ENCODE peak calls at places on chromosomes 11 and 22, in ten cellular contexts. One of them, this sample, is unnamed.
A peak's percentile ranks its signal among the peaks of the same experiment; 100 is the strongest.

GRCh38 chr11:33533668-33534067 is 167.0 kb downstream of the C11orf91 start:
- DNase-seq in activated T-cell treated with anti-CD3 and anti-CD28 coated beads, Interleukin-2, amount 50 U/mL, for 24 hours: no peak
- DNase-seq in NCI-H1105 treated with DMSO at 0.1 percent for 48 hours: no peak
- DNase-seq in endothelial cell of umbilical vein: no peak
- DNase-seq in midbrain: no peak
- DNase-seq in DMS153: no peak
- DNase-seq in cardiac fibroblast: peak; percentile 65
- DNase-seq in DMS 273 treated with DMSO at 0.1 percent for 48 hours: no peak
- DNase-seq in NCI-H2171: no peak
- DNase-seq in stimulated activated CD4-positive, alpha-beta T cell treated with anti-CD3 and anti-CD28 coated beads, Interleukin-4, amount 100 ng/mL, for 24 hours: no peak
- DNase-seq in this sample: no peak

GRCh38 chr11:35237860-35238715 is 99.1 kb downstream of the CD44 start:
- DNase-seq in activated T-cell treated with anti-CD3 and anti-CD28 coated beads, Interleukin-2, amount 50 U/mL, for 24 hours: no peak
- DNase-seq in NCI-H1105 treated with DMSO at 0.1 percent for 48 hours: peak; percentile 76
- DNase-seq in endothelial cell of umbilical vein: peak; percentile 70
- DNase-seq in midbrain: peak; percentile 36
- DNase-seq in DMS153: peak; percentile 13
- DNase-seq in cardiac fibroblast: peak; percentile 40
- DNase-seq in DMS 273 treated with DMSO at 0.1 percent for 48 hours: peak; percentile 21
- DNase-seq in NCI-H2171: peak; percentile 66
- DNase-seq in stimulated activated CD4-positive, alpha-beta T cell treated with anti-CD3 and anti-CD28 coated beads, Interleukin-4, amount 100 ng/mL, for 24 hours: peak; percentile 62
- DNase-seq in this sample: peak; percentile 17

GRCh38 chr11:96340555-96340885 is 2.5 kb downstream of the MAML2 start:
- DNase-seq in activated T-cell treated with anti-CD3 and anti-CD28 coated beads, Interleukin-2, amount 50 U/mL, for 24 hours: no peak
- DNase-seq in NCI-H1105 treated with DMSO at 0.1 percent for 48 hours: no peak
- DNase-seq in endothelial cell of umbilical vein: no peak
- DNase-seq in midbrain: peak; percentile 34
- DNase-seq in DMS153: no peak
- DNase-seq in cardiac fibroblast: peak; percentile 63
- DNase-seq in DMS 273 treated with DMSO at 0.1 percent for 48 hours: no peak
- DNase-seq in NCI-H2171: no peak
- DNase-seq in stimulated activated CD4-positive, alpha-beta T cell treated with anti-CD3 and anti-CD28 coated beads, Interleukin-4, amount 100 ng/mL, for 24 hours: no peak
- DNase-seq in this sample: no peak

GRCh38 chr22:46319319-46319718 is 16.2 kb upstream of the TRMU start:
- DNase-seq in activated T-cell treated with anti-CD3 and anti-CD28 coated beads, Interleukin-2, amount 50 U/mL, for 24 hours: no peak
- DNase-seq in NCI-H1105 treated with DMSO at 0.1 percent for 48 hours: no peak
- DNase-seq in endothelial cell of umbilical vein: no peak
- DNase-seq in midbrain: no peak
- DNase-seq in DMS153: no peak
- DNase-seq in cardiac fibroblast: no peak
- DNase-seq in DMS 273 treated with DMSO at 0.1 percent for 48 hours: no peak
- DNase-seq in NCI-H2171: no peak
- DNase-seq in stimulated activated CD4-positive, alpha-beta T cell treated with anti-CD3 and anti-CD28 coated beads, Interleukin-4, amount 100 ng/mL, for 24 hours: no peak
- DNase-seq in this sample: no peak

GRCh38 chr11:95788921-95789505 is 569 bp downstream of the FAM76B start:
- DNase-seq in activated T-cell treated with anti-CD3 and anti-CD28 coated beads, Interleukin-2, amount 50 U/mL, for 24 hours: no peak
- DNase-seq in NCI-H1105 treated with DMSO at 0.1 percent for 48 hours: peak; percentile 24
- DNase-seq in endothelial cell of umbilical vein: peak; percentile 59
- DNase-seq in midbrain: no peak
- DNase-seq in DMS153: peak; percentile 26
- DNase-seq in cardiac fibroblast: peak; percentile 47
- DNase-seq in DMS 273 treated with DMSO at 0.1 percent for 48 hours: no peak
- DNase-seq in NCI-H2171: peak; percentile 6
- DNase-seq in stimulated activated CD4-positive, alpha-beta T cell treated with anti-CD3 and anti-CD28 coated beads, Interleukin-4, amount 100 ng/mL, for 24 hours: peak; percentile 39
- DNase-seq in this sample: no peak

GRCh38 chr11:130337281-130338089 is 22.8 kb upstream of the ZBTB44 start:
- DNase-seq in activated T-cell treated with anti-CD3 and anti-CD28 coated beads, Interleukin-2, amount 50 U/mL, for 24 hours: no peak
- DNase-seq in NCI-H1105 treated with DMSO at 0.1 percent for 48 hours: no peak
- DNase-seq in endothelial cell of umbilical vein: no peak
- DNase-seq in midbrain: no peak
- DNase-seq in DMS153: no peak
- DNase-seq in cardiac fibroblast: no peak
- DNase-seq in DMS 273 treated with DMSO at 0.1 percent for 48 hours: no peak
- DNase-seq in NCI-H2171: no peak
- DNase-seq in stimulated activated CD4-positive, alpha-beta T cell treated with anti-CD3 and anti-CD28 coated beads, Interleukin-4, amount 100 ng/mL, for 24 hours: no peak
- DNase-seq in this sample: no peak

GRCh38 chr11:114057605-114058004 is 1.9 kb upstream of the ZBTB16 start:
- DNase-seq in activated T-cell treated with anti-CD3 and anti-CD28 coated beads, Interleukin-2, amount 50 U/mL, for 24 hours: no peak
- DNase-seq in NCI-H1105 treated with DMSO at 0.1 percent for 48 hours: no peak
- DNase-seq in endothelial cell of umbilical vein: no peak
- DNase-seq in midbrain: no peak
- DNase-seq in DMS153: no peak
- DNase-seq in cardiac fibroblast: no peak
- DNase-seq in DMS 273 treated with DMSO at 0.1 percent for 48 hours: no peak
- DNase-seq in NCI-H2171: no peak
- DNase-seq in stimulated activated CD4-positive, alpha-beta T cell treated with anti-CD3 and anti-CD28 coated beads, Interleukin-4, amount 100 ng/mL, for 24 hours: no peak
- DNase-seq in this sample: no peak

GRCh38 chr22:40668611-40669390 is 10.5 kb upstream of the MCHR1 start:
- DNase-seq in activated T-cell treated with anti-CD3 and anti-CD28 coated beads, Interleukin-2, amount 50 U/mL, for 24 hours: no peak
- DNase-seq in NCI-H1105 treated with DMSO at 0.1 percent for 48 hours: no peak
- DNase-seq in endothelial cell of umbilical vein: peak; percentile 82
- DNase-seq in midbrain: no peak
- DNase-seq in DMS153: no peak
- DNase-seq in cardiac fibroblast: peak; percentile 95
- DNase-seq in DMS 273 treated with DMSO at 0.1 percent for 48 hours: no peak
- DNase-seq in NCI-H2171: no peak
- DNase-seq in stimulated activated CD4-positive, alpha-beta T cell treated with anti-CD3 and anti-CD28 coated beads, Interleukin-4, amount 100 ng/mL, for 24 hours: no peak
- DNase-seq in this sample: no peak

GRCh38 chr11:441418-442274 is at the start of gene ANO9:
- DNase-seq in activated T-cell treated with anti-CD3 and anti-CD28 coated beads, Interleukin-2, amount 50 U/mL, for 24 hours: peak; percentile 77
- DNase-seq in NCI-H1105 treated with DMSO at 0.1 percent for 48 hours: peak; percentile 48
- DNase-seq in endothelial cell of umbilical vein: no peak
- DNase-seq in midbrain: no peak
- DNase-seq in DMS153: peak; percentile 73
- DNase-seq in cardiac fibroblast: no peak
- DNase-seq in DMS 273 treated with DMSO at 0.1 percent for 48 hours: no peak
- DNase-seq in NCI-H2171: no peak
- DNase-seq in stimulated activated CD4-positive, alpha-beta T cell treated with anti-CD3 and anti-CD28 coated beads, Interleukin-4, amount 100 ng/mL, for 24 hours: peak; percentile 65
- DNase-seq in this sample: peak; percentile 96

GRCh38 chr11:21301981-21302380 is 632.6 kb downstream of the NELL1 start:
- DNase-seq in activated T-cell treated with anti-CD3 and anti-CD28 coated beads, Interleukin-2, amount 50 U/mL, for 24 hours: no peak
- DNase-seq in NCI-H1105 treated with DMSO at 0.1 percent for 48 hours: no peak
- DNase-seq in endothelial cell of umbilical vein: no peak
- DNase-seq in midbrain: no peak
- DNase-seq in DMS153: no peak
- DNase-seq in cardiac fibroblast: no peak
- DNase-seq in DMS 273 treated with DMSO at 0.1 percent for 48 hours: no peak
- DNase-seq in NCI-H2171: no peak
- DNase-seq in stimulated activated CD4-positive, alpha-beta T cell treated with anti-CD3 and anti-CD28 coated beads, Interleukin-4, amount 100 ng/mL, for 24 hours: no peak
- DNase-seq in this sample: no peak

GRCh38 chr11:57340228-57340627 is 2.1 kb downstream of the P2RX3 start:
- DNase-seq in activated T-cell treated with anti-CD3 and anti-CD28 coated beads, Interleukin-2, amount 50 U/mL, for 24 hours: no peak
- DNase-seq in NCI-H1105 treated with DMSO at 0.1 percent for 48 hours: no peak
- DNase-seq in endothelial cell of umbilical vein: peak; percentile 19
- DNase-seq in midbrain: no peak
- DNase-seq in DMS153: no peak
- DNase-seq in cardiac fibroblast: peak; percentile 39
- DNase-seq in DMS 273 treated with DMSO at 0.1 percent for 48 hours: no peak
- DNase-seq in NCI-H2171: no peak
- DNase-seq in stimulated activated CD4-positive, alpha-beta T cell treated with anti-CD3 and anti-CD28 coated beads, Interleukin-4, amount 100 ng/mL, for 24 hours: no peak
- DNase-seq in this sample: no peak

GRCh38 chr11:129215506-129216245 is 23.6 kb upstream of the ARHGAP32 start:
- DNase-seq in activated T-cell treated with anti-CD3 and anti-CD28 coated beads, Interleukin-2, amount 50 U/mL, for 24 hours: no peak
- DNase-seq in NCI-H1105 treated with DMSO at 0.1 percent for 48 hours: no peak
- DNase-seq in endothelial cell of umbilical vein: no peak
- DNase-seq in midbrain: no peak
- DNase-seq in DMS153: no peak
- DNase-seq in cardiac fibroblast: no peak
- DNase-seq in DMS 273 treated with DMSO at 0.1 percent for 48 hours: no peak
- DNase-seq in NCI-H2171: no peak
- DNase-seq in stimulated activated CD4-positive, alpha-beta T cell treated with anti-CD3 and anti-CD28 coated beads, Interleukin-4, amount 100 ng/mL, for 24 hours: no peak
- DNase-seq in this sample: no peak

GRCh38 chr11:47967577-47968230 is 12.7 kb upstream of the PTPRJ start:
- DNase-seq in activated T-cell treated with anti-CD3 and anti-CD28 coated beads, Interleukin-2, amount 50 U/mL, for 24 hours: no peak
- DNase-seq in NCI-H1105 treated with DMSO at 0.1 percent for 48 hours: no peak
- DNase-seq in endothelial cell of umbilical vein: no peak
- DNase-seq in midbrain: no peak
- DNase-seq in DMS153: no peak
- DNase-seq in cardiac fibroblast: peak; percentile 23
- DNase-seq in DMS 273 treated with DMSO at 0.1 percent for 48 hours: no peak
- DNase-seq in NCI-H2171: peak; percentile 82
- DNase-seq in stimulated activated CD4-positive, alpha-beta T cell treated with anti-CD3 and anti-CD28 coated beads, Interleukin-4, amount 100 ng/mL, for 24 hours: no peak
- DNase-seq in this sample: no peak

GRCh38 chr22:35842954-35843353 is 125.3 kb downstream of the APOL5 start:
- DNase-seq in activated T-cell treated with anti-CD3 and anti-CD28 coated beads, Interleukin-2, amount 50 U/mL, for 24 hours: no peak
- DNase-seq in NCI-H1105 treated with DMSO at 0.1 percent for 48 hours: no peak
- DNase-seq in endothelial cell of umbilical vein: peak; percentile 55
- DNase-seq in midbrain: no peak
- DNase-seq in DMS153: peak; percentile 43
- DNase-seq in cardiac fibroblast: peak; percentile 53
- DNase-seq in DMS 273 treated with DMSO at 0.1 percent for 48 hours: peak; percentile 19
- DNase-seq in NCI-H2171: no peak
- DNase-seq in stimulated activated CD4-positive, alpha-beta T cell treated with anti-CD3 and anti-CD28 coated beads, Interleukin-4, amount 100 ng/mL, for 24 hours: no peak
- DNase-seq in this sample: peak; percentile 2

GRCh38 chr22:37077802-37078448 is 26.4 kb downstream of the KCTD17 start:
- DNase-seq in activated T-cell treated with anti-CD3 and anti-CD28 coated beads, Interleukin-2, amount 50 U/mL, for 24 hours: peak; percentile 94
- DNase-seq in NCI-H1105 treated with DMSO at 0.1 percent for 48 hours: peak; percentile 28
- DNase-seq in endothelial cell of umbilical vein: peak; percentile 38
- DNase-seq in midbrain: peak; percentile 37
- DNase-seq in DMS153: peak; percentile 30
- DNase-seq in cardiac fibroblast: peak; percentile 63
- DNase-seq in DMS 273 treated with DMSO at 0.1 percent for 48 hours: no peak
- DNase-seq in NCI-H2171: no peak
- DNase-seq in stimulated activated CD4-positive, alpha-beta T cell treated with anti-CD3 and anti-CD28 coated beads, Interleukin-4, amount 100 ng/mL, for 24 hours: peak; percentile 88
- DNase-seq in this sample: peak; percentile 90

GRCh38 chr11:68015467-68015866 is 5.3 kb downstream of the ALDH3B1 start:
- DNase-seq in activated T-cell treated with anti-CD3 and anti-CD28 coated beads, Interleukin-2, amount 50 U/mL, for 24 hours: no peak
- DNase-seq in NCI-H1105 treated with DMSO at 0.1 percent for 48 hours: no peak
- DNase-seq in endothelial cell of umbilical vein: no peak
- DNase-seq in midbrain: no peak
- DNase-seq in DMS153: no peak
- DNase-seq in cardiac fibroblast: no peak
- DNase-seq in DMS 273 treated with DMSO at 0.1 percent for 48 hours: no peak
- DNase-seq in NCI-H2171: no peak
- DNase-seq in stimulated activated CD4-positive, alpha-beta T cell treated with anti-CD3 and anti-CD28 coated beads, Interleukin-4, amount 100 ng/mL, for 24 hours: no peak
- DNase-seq in this sample: no peak

GRCh38 chr11:115497303-115497702 is 6.9 kb downstream of the CADM1 start:
- DNase-seq in activated T-cell treated with anti-CD3 and anti-CD28 coated beads, Interleukin-2, amount 50 U/mL, for 24 hours: no peak
- DNase-seq in NCI-H1105 treated with DMSO at 0.1 percent for 48 hours: peak; percentile 76
- DNase-seq in endothelial cell of umbilical vein: no peak
- DNase-seq in midbrain: no peak
- DNase-seq in DMS153: no peak
- DNase-seq in cardiac fibroblast: no peak
- DNase-seq in DMS 273 treated with DMSO at 0.1 percent for 48 hours: peak; percentile 6
- DNase-seq in NCI-H2171: no peak
- DNase-seq in stimulated activated CD4-positive, alpha-beta T cell treated with anti-CD3 and anti-CD28 coated beads, Interleukin-4, amount 100 ng/mL, for 24 hours: no peak
- DNase-seq in this sample: no peak